ENCODE peak calls at places on chromosomes 13 and 19, in five cellular contexts. I, J, E, H and W are unnamed samples.

GRCh38 chr19:3057275-3057714 is 5.0 kb downstream of the TLE5 start:
- DNase-seq in H (peak), E (peak), I (no peak), J (no peak), W (peak)

GRCh38 chr13:76016799-76017198 is 380.7 kb downstream of the LMO7 start:
- DNase-seq in E (peak), I (peak), J (peak), H (peak), W (peak)

GRCh38 chr19:33171916-33172359 is 22.2 kb upstream of the LRP3 start:
- DNase-seq in I (no peak), H (no peak), J (no peak), E (no peak), W (no peak)

GRCh38 chr19:48627865-48628314 is 8.6 kb downstream of the SPHK2 start:
- DNase-seq in E (no peak), I (no peak), J (no peak), H (no peak), W (no peak)

GRCh38 chr13:110113284-110113764 is 193.6 kb downstream of the COL4A1 start:
- DNase-seq in J (no peak), H (no peak), I (no peak), E (peak), W (no peak)

GRCh38 chr19:50815443-50815842 is 8.1 kb downstream of the KLK1 start:
- DNase-seq in E (no peak), H (no peak), I (no peak), J (no peak), W (no peak)

GRCh38 chr19:35318679-35319448 is 10.1 kb upstream of the CD22 start:
- DNase-seq in J (no peak), H (peak), I (no peak), E (peak), W (no peak)

GRCh38 chr13:48818495-48818961 is 157.2 kb upstream of the FNDC3A start:
- DNase-seq in J (no peak), H (no peak), I (no peak), E (peak), W (peak)

GRCh38 chr19:19538077-19538764 is at the start of gene CILP2:
- DNase-seq in J (peak), E (peak), H (peak), I (no peak), W (peak)

GRCh38 chr19:18985257-18985656 is 44.2 kb upstream of the HOMER3 start:
- DNase-seq in H (no peak), I (no peak), J (no peak), E (peak), W (no peak)

GRCh38 chr13:110280996-110281688 is 25.8 kb downstream of the COL4A1 start:
- DNase-seq in E (no peak), J (no peak), I (no peak), H (no peak), W (no peak)

GRCh38 chr19:58055483-58055874 is 3.6 kb upstream of the ZNF135 start:
- DNase-seq in H (no peak), E (no peak), I (no peak), J (no peak), W (no peak)

GRCh38 chr13:39599842-39600241 is 3.2 kb downstream of the LHFPL6 start:
- DNase-seq in E (peak), J (no peak), H (no peak), I (no peak), W (no peak)

GRCh38 chr19:27794444-27795042 is 1418.4 kb downstream of the UQCRFS1 start:
- DNase-seq in E (peak), J (peak), I (peak), H (no peak), W (peak)

GRCh38 chr19:35846038-35846668 is 6.2 kb downstream of the NPHS1 start:
- DNase-seq in H (no peak), I (no peak), E (no peak), J (peak), W (no peak)

GRCh38 chr13:73987618-73988017 is 146.6 kb downstream of the KLF12 start:
- DNase-seq in H (no peak), I (no peak), J (no peak), E (no peak), W (no peak)

GRCh38 chr13:37208052-37208451 is 102.6 kb upstream of the CSNK1A1L start:
- DNase-seq in E (peak), H (no peak), I (no peak), J (no peak), W (no peak)

GRCh38 chr19:48466571-48467325 is 2.4 kb upstream of the CYTH2 start:
- DNase-seq in I (no peak), J (no peak), E (peak), H (no peak), W (no peak)

GRCh38 chr13:113048766-113049165 is 56.8 kb upstream of the F7 start:
- DNase-seq in J (no peak), H (no peak), I (no peak), E (no peak), W (no peak)

GRCh38 chr13:39455534-39456175 is 147.3 kb downstream of the LHFPL6 start:
- DNase-seq in J (no peak), H (no peak), I (no peak), E (peak), W (no peak)

GRCh38 chr19:10565567-10566407 is at the start of gene KRI1:
- DNase-seq in I (peak), J (peak), H (peak), E (peak), W (peak)
- TF ChIP-seq CTCF in I (peak), J (no peak), H (no peak), E (peak), W (peak)

GRCh38 chr13:99614465-99614885 is 113.2 kb downstream of the TM9SF2 start:
- DNase-seq in H (peak), E (peak), I (peak), J (peak), W (no peak)

GRCh38 chr13:99608345-99608744 is 107.1 kb downstream of the TM9SF2 start:
- DNase-seq in I (no peak), E (no peak), H (no peak), J (no peak), W (no peak)

GRCh38 chr13:99606322-99607089 is 105.2 kb downstream of the TM9SF2 start:
- DNase-seq in E (peak), I (peak), H (peak), J (peak), W (peak)

GRCh38 chr13:99605417-99606321 is 104.4 kb downstream of the TM9SF2 start:
- DNase-seq in E (peak), H (peak), I (peak), J (peak), W (peak)

GRCh38 chr13:99610702-99611289 is 109.5 kb downstream of the TM9SF2 start:
- DNase-seq in E (no peak), J (no peak), H (no peak), I (no peak), W (no peak)
- TF ChIP-seq CTCF in E (peak), J (no peak), H (no peak), I (no peak), W (no peak)

DNA sequence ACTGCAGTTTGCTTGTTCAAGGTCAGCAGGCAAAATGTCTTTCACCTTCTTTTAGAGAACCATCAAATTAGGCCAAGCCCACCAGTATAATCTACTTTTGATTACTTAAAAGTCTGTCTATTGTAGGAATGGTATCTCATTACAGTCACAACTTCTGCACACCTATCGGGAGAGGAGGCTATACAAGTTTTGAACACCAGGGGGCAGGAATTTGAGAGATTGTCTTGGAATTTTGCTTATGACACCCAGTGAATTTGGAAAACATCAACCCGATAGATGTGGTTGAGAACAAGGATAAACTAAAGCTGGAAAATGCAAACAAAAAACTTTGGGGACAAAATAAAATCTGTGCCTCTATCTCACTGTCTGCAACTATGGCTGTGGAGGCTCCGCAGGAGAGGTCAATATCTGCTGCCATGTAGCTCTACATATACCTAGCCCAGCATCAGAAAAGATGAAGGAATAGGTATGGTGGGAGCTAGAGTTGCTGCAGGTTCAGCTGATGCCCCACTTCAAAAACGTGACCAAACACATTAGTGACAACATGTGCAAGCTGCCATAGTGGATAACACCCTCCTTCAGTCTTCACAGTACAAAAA is 1299.2 kb upstream of the SPRY2 start:
- DNase-seq in I (no peak), J (peak), E (no peak), H (peak), W (peak)
- TF ChIP-seq CTCF in I (peak), J (peak), E (no peak), H (no peak), W (peak)

GRCh38 chr19:29668746-29669609 is 3.7 kb downstream of the PLEKHF1 start:
- DNase-seq in J (peak), H (no peak), E (no peak), I (no peak), W (no peak)
- TF ChIP-seq CTCF in J (no peak), H (no peak), E (peak), I (peak), W (no peak)

DNA sequence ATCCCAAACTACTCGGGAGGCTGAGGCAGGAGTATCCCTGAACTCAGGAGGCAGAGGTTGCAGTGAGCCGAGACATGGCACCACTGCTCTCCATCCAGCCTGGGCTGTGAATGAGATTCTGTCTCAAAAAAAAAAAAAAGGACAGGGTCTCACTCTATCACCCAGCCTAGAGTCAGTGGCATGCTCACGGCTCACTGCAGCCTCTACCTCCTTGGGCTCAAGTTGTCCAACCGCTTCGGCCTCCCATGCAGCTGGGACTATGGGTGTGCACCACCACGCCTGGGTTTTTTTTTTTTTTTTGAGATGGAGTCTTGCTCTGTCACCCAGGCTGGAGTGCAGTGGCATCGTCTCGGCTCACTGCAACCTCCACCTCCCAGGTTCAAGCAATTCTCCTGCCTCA is 14.6 kb downstream of the MKNK2 start:
- DNase-seq in H (no peak), E (no peak), J (no peak), I (peak), W (no peak)
- TF ChIP-seq CTCF in H (no peak), E (no peak), J (no peak), I (no peak), W (no peak)

GRCh38 chr13:72255908-72256307 is 388.9 kb upstream of the DACH1 start:
- DNase-seq in E (peak), I (peak), J (peak), H (peak), W (peak)
- TF ChIP-seq CTCF in E (no peak), I (peak), J (peak), H (no peak), W (peak)

GRCh38 chr13:93624371-93624777 is 397.8 kb downstream of the GPC6 start:
- DNase-seq in E (peak), I (no peak), J (no peak), H (no peak), W (no peak)

GRCh38 chr13:93625536-93625935 is 398.9 kb downstream of the GPC6 start:
- DNase-seq in E (peak), J (no peak), H (no peak), I (no peak), W (no peak)

GRCh38 chr13:93621051-93621450 is 394.4 kb downstream of the GPC6 start:
- DNase-seq in J (no peak), H (no peak), E (no peak), I (no peak), W (no peak)

GRCh38 chr13:93620366-93620765 is 393.8 kb downstream of the GPC6 start:
- DNase-seq in I (no peak), E (no peak), J (no peak), H (no peak), W (no peak)

DNA sequence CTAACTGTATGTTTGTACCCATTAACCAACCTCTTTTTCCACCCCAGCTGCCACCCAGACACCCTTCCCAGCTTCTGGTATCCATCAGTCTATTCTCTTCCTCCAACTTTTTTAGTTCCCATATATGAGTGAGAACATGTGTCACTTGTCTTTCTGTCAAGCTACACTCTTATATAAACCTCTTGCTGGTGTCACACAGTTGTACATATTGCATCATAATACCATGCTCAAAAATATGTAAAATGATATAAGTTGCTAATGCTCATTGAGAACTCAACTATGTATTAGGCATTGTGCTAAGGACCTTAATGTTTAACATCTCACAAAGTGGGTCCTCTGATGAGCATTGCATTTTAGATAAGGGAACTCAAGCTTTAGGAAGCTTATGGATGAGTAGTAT is 395.4 kb downstream of the GPC6 start:
- DNase-seq in J (no peak), I (no peak), E (no peak), H (no peak), W (no peak)
- TF ChIP-seq CTCF in J (no peak), I (no peak), E (no peak), H (no peak), W (no peak)

GRCh38 chr19:17718988-17719711 is at the start of gene MAP1S:
- DNase-seq in E (peak), H (peak), J (peak), I (peak), W (peak)

GRCh38 chr19:17719730-17720486 is 628 bp downstream of the MAP1S start:
- DNase-seq in E (no peak), H (peak), J (no peak), I (peak), W (no peak)

GRCh38 chr19:17718467-17718987 is 753 bp upstream of the MAP1S start:
- DNase-seq in I (peak), E (no peak), J (no peak), H (no peak), W (no peak)

GRCh38 chr19:17720487-17720839 is 1.2 kb downstream of the MAP1S start:
- DNase-seq in E (no peak), J (no peak), I (no peak), H (no peak), W (no peak)

GRCh38 chr19:17716309-17716929 is 2.9 kb upstream of the MAP1S start:
- DNase-seq in E (no peak), I (no peak), J (no peak), H (no peak), W (no peak)
- TF ChIP-seq CTCF in E (no peak), I (peak), J (no peak), H (no peak), W (peak)

DNA sequence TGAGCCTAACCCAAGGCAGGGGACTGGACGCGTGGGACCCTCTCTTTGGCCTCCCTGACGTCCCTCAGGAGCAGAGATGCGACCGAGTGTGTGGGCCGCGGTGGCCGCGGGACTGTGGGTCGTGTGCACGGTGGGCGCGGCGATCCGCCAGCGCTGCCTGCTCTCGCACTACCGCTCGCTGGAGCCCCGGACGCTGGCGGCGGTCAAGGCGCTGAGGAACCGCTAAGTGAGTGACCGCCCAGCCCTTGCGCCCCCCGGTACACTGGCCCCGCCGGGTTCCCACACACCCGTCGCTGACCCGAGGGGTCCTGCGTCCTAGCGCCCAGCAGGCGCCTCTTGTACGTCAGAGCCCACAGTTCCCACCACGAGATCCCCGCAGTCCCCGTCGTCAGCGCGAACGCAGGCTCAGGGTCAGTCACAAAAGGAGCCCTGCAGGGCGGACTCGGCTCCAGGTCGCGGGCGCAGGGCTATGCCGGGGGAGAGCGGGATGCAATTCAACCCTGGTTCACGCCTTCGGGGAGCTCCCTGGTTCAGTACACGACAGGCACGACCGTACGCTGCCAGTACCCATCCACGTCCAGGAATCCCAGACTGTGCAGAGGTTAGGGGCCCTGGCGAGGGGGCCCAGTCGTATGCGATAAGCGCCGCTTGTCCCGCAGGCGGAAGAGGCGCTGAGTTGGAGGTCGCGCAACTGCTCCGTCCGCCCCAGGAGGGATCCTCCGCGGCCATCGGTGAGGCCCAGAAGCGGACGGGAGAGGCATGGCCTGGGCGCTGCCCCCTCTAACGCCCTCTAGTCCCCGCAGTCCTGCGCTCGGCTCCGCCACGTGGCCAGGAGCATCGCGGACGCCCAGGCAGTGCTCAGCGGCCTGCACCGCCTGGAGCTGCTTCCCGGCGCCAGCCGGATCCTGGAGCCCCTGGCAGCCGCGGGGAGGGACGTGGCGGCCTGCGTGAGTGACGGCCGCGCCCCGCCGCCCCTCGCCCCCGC is 3.6 kb upstream of the IFNL2 start:
- DNase-seq in H (no peak), I (no peak), J (peak), E (peak), W (peak)
- TF ChIP-seq CTCF in H (no peak), I (no peak), J (no peak), E (no peak), W (no peak)

DNA sequence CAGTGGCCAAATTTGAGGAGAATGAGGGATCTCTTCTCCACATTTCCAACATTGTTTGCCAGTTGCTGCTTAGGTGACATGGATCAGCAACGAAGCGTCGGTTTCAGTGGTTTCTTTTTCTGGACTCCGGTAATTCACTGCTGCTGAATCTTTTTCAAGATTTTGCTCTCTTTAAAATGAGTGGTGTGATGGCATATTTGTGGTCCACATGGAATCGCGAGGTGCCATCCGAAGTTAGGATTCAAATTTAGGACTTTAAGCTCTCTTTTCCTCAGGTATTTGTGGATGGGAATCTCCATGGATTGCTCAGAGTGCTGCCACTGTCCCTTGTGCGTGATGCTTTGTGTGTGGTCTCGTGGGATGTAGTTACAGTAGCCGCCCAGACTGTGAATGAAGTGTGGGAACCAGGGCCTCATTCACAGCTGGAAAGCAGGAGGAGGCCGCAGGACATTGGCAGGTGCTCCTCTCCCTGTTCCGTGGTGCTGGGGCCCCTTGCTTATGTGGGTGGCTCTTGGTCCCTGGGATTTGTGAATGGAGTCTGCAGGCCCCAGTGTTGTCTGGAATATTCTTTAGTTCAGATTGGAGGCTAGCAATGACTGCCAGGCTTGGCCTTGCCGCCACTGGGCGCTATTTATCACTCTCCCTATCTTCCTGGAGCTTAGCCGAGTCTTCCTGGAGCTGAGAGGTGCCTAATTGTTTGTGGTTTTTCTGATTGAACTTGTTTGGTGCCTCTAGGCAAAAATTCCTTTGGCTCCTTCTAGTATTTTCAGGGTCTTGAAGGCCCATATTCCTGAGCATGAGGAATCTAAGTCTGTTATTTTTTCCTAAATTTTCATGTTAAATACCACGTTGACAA is 1.5 kb downstream of the ILF3 start:
- DNase-seq in E (peak), J (no peak), H (peak), I (no peak), W (peak)
- TF ChIP-seq CTCF in E (no peak), J (no peak), H (no peak), I (no peak), W (no peak)